ENCODE peak calls at places on chromosomes 3 and 15, in six cellular contexts. F is activated T-helper 1 cell treated with Interleukin-2 at 50 U/mL for 16 hours; X is pulmonary artery endothelial cell; A is endodermal cell; G is C1 segment of cervical spinal cord; Q is stimulated activated CD4-positive, alpha-beta T cell treated with anti-CD3 and anti-CD28 coated beads, Interleukin-1b, Interleukin-23, amount 100 ng/mL, for 1 hour. T is an unnamed sample.
A peak's percentile ranks its signal among the peaks of the same experiment; 100 is the strongest.

GRCh38 chr15:71812966-71813722 is 2.8 kb downstream of the NR2E3 start:
- DNase-seq in F (no peak), X (no peak), A (no peak), G (no peak), Q (no peak), T (no peak)

GRCh38 chr3:37435572-37435971 is 261.2 kb upstream of the LRRFIP2 start:
- DNase-seq in F (no peak), X (no peak), A (peak; percentile 67), G (no peak), Q (no peak), T (no peak)

GRCh38 chr3:62785384-62785783 is 89.8 kb downstream of the CADPS start:
- DNase-seq in F (no peak), X (no peak), A (no peak), G (no peak), Q (no peak), T (no peak)

GRCh38 chr3:59654953-59655430 is 605.2 kb upstream of the CFAP20DC start:
- DNase-seq in F (no peak), X (no peak), A (peak; percentile 55), G (no peak), Q (no peak), T (no peak)

GRCh38 chr15:91263632-91264477 is 163.8 kb downstream of the SV2B start:
- DNase-seq in F (no peak), X (no peak), A (no peak), G (peak; percentile 63), Q (no peak), T (no peak)

GRCh38 chr15:63086967-63087366 is 34.7 kb upstream of the LACTB start:
- DNase-seq in F (no peak), X (no peak), A (no peak), G (no peak), Q (no peak), T (no peak)

GRCh38 chr3:142315083-142315482 is 89.7 kb upstream of the GK5 start:
- DNase-seq in F (no peak), X (no peak), A (no peak), G (no peak), Q (no peak), T (peak; percentile 83)

GRCh38 chr3:13927295-13927694 is 47.4 kb upstream of the WNT7A start:
- DNase-seq in F (no peak), X (no peak), A (peak; percentile 62), G (no peak), Q (no peak), T (no peak)

GRCh38 chr3:126342991-126343661 is 14.1 kb downstream of the KLF15 start:
- DNase-seq in F (no peak), X (no peak), A (peak; percentile 86), G (no peak), Q (no peak), T (peak; percentile 66)

GRCh38 chr15:72590427-72590826 is 64.1 kb upstream of the GOLGA6B start:
- DNase-seq in F (no peak), X (no peak), A (no peak), G (no peak), Q (no peak), T (no peak)

GRCh38 chr3:173584093-173584833 is 186.7 kb downstream of the NLGN1 start:
- DNase-seq in F (no peak), X (peak; percentile 22), A (peak; percentile 84), G (peak; percentile 50), Q (no peak), T (peak; percentile 61)

GRCh38 chr3:2390926-2391532 is 292.4 kb downstream of the CNTN4 start:
- DNase-seq in F (no peak), X (no peak), A (no peak), G (peak; percentile 86), Q (no peak), T (no peak)

GRCh38 chr3:75983609-75984290 is 198.4 kb upstream of the ZNF717 start:
- DNase-seq in F (no peak), X (no peak), A (no peak), G (no peak), Q (no peak), T (no peak)

GRCh38 chr15:41259546-41260189 is 28.6 kb downstream of the CHP1 start:
- DNase-seq in F (no peak), X (no peak), A (no peak), G (no peak), Q (no peak), T (no peak)

GRCh38 chr15:40310001-40310959 is 2.5 kb upstream of the PLCB2 start:
- DNase-seq in F (peak; percentile 48), X (peak; percentile 15), A (peak; percentile 92), G (no peak), Q (no peak), T (peak; percentile 78)

GRCh38 chr3:184602406-184603155 is 41.0 kb downstream of the EPHB3 start:
- DNase-seq in F (no peak), X (no peak), A (peak; percentile 74), G (no peak), Q (no peak), T (peak; percentile 58)

GRCh38 chr3:63611382-63611781 is 41.1 kb upstream of the SNTN start:
- DNase-seq in F (no peak), X (no peak), A (no peak), G (no peak), Q (no peak), T (no peak)

GRCh38 chr3:31377045-31377642 is 155.6 kb upstream of the STT3B start:
- DNase-seq in F (peak; percentile 3), X (no peak), A (no peak), G (no peak), Q (no peak), T (no peak)

GRCh38 chr15:100114100-100114499 is 227.7 kb downstream of the ADAMTS17 start:
- DNase-seq in F (no peak), X (peak; percentile 66), A (no peak), G (no peak), Q (no peak), T (peak; percentile 51)

GRCh38 chr3:33658039-33658438 is 60.0 kb downstream of the CLASP2 start:
- DNase-seq in F (no peak), X (no peak), A (no peak), G (no peak), Q (no peak), T (no peak)

GRCh38 chr3:88149146-88149515 is 628 bp upstream of the C3orf38 start:
- DNase-seq in F (no peak), X (no peak), A (no peak), G (no peak), Q (peak; percentile 13), T (no peak)

GRCh38 chr15:66785637-66786036 is 83.6 kb downstream of the SMAD6 start:
- DNase-seq in F (no peak), X (no peak), A (no peak), G (no peak), Q (no peak), T (no peak)

GRCh38 chr15:87597346-87598052 is 659.0 kb downstream of the NTRK3 start:
- DNase-seq in F (no peak), X (no peak), A (no peak), G (no peak), Q (no peak), T (no peak)